ENCODE peak calls at places on chromosome 1, in eight cellular contexts. P is endothelial cell of umbilical vein, J is H54, X is lower leg skin, U is stomach, N is tibial nerve, Y is ovary, L is NB4. I is an unnamed sample.

GRCh38 chr1:58874327-58874726 is 90.5 kb upstream of the JUN start:
- DNase-seq in X (no peak), U (no peak), N (no peak), P (no peak), L (no peak), J (no peak), Y (no peak), I (no peak)

GRCh38 chr1:155029513-155030242 is 3.9 kb downstream of the DCST2 start:
- DNase-seq in X (no peak), Y (no peak), N (no peak), U (no peak), L (no peak), P (no peak), J (no peak), I (no peak)

GRCh38 chr1:84834419-84835064 is 58.5 kb downstream of the LPAR3 start:
- DNase-seq in P (peak), X (no peak), N (no peak), Y (no peak), J (no peak), U (no peak), L (no peak), I (no peak)

GRCh38 chr1:41383094-41383852 is 22.0 kb downstream of the FOXO6 start:
- DNase-seq in L (peak), Y (no peak), U (no peak), N (no peak), J (no peak), X (no peak), P (peak), I (no peak)

GRCh38 chr1:247371801-247372259 is 40.2 kb upstream of the ZNF496 start:
- DNase-seq in N (no peak), J (no peak), Y (no peak), U (no peak), X (no peak), L (no peak), P (no peak), I (no peak)

GRCh38 chr1:159000627-159001026 is 9.1 kb upstream of the IFI16 start:
- DNase-seq in P (peak), J (peak), N (peak), U (peak), X (peak), L (no peak), Y (peak), I (no peak)

GRCh38 chr1:9589144-9589718 is 520 bp downstream of the TMEM201 start:
- DNase-seq in J (no peak), Y (no peak), N (no peak), L (peak), X (no peak), P (peak), U (peak), I (peak)

GRCh38 chr1:106998431-106999002 is 58.0 kb upstream of the PRMT6 start:
- DNase-seq in P (no peak), Y (no peak), N (no peak), J (no peak), X (no peak), U (no peak), L (no peak), I (no peak)

GRCh38 chr1:22916469-22916817 is 56.2 kb downstream of the LACTBL1 start:
- DNase-seq in U (no peak), L (peak), P (peak), X (no peak), J (no peak), Y (no peak), N (no peak), I (no peak)

GRCh38 chr1:219906924-219907771 is 21.2 kb downstream of the SLC30A10 start:
- DNase-seq in L (peak), J (no peak), U (no peak), P (no peak), X (no peak), Y (no peak), N (no peak), I (peak)

GRCh38 chr1:44707959-44708831 is 22.8 kb downstream of the RNU5D-1 start:
- DNase-seq in J (no peak), Y (no peak), N (peak), P (peak), X (no peak), L (peak), U (no peak), I (peak)

GRCh38 chr1:39842726-39843305 is 40.5 kb downstream of the TRIT1 start:
- DNase-seq in Y (no peak), P (no peak), J (no peak), U (no peak), X (no peak), N (no peak), L (no peak), I (no peak)

GRCh38 chr1:89834078-89834704 is 13.4 kb downstream of the LRRC8D start:
- DNase-seq in U (no peak), J (no peak), X (no peak), N (no peak), L (no peak), Y (no peak), P (no peak), I (no peak)

GRCh38 chr1:3011631-3012510 is 9.4 kb upstream of the ACTRT2 start:
- DNase-seq in L (no peak), N (no peak), P (no peak), X (peak), Y (no peak), U (no peak), J (no peak), I (no peak)

GRCh38 chr1:12618661-12619395 is 818 bp upstream of the DHRS3 start:
- DNase-seq in U (peak), Y (peak), L (peak), P (peak), X (peak), N (peak), J (peak), I (peak)

GRCh38 chr1:40794915-40795715 is 11.5 kb downstream of the KCNQ4 start:
- DNase-seq in J (no peak), Y (no peak), X (no peak), N (no peak), L (no peak), P (no peak), U (no peak), I (no peak)

GRCh38 chr1:212138441-212138840 is 102.9 kb downstream of the DTL start:
- DNase-seq in Y (no peak), L (no peak), P (no peak), J (no peak), N (no peak), U (peak), X (no peak), I (no peak)

GRCh38 chr1:230977781-230978490 is 725 bp downstream of the TTC13 start:
- DNase-seq in X (peak), U (peak), Y (peak), L (peak), J (peak), N (no peak), P (no peak), I (peak)

GRCh38 chr1:118960026-118960561 is 28.0 kb downstream of the TBX15 start:
- DNase-seq in U (no peak), Y (no peak), L (no peak), X (no peak), J (no peak), N (no peak), P (no peak), I (no peak)

GRCh38 chr1:213148905-213149304 is 97.9 kb downstream of the RPS6KC1 start:
- DNase-seq in L (no peak), N (no peak), X (no peak), J (no peak), P (no peak), U (no peak), Y (no peak), I (no peak)

GRCh38 chr1:153578490-153578889 is 12.8 kb upstream of the S100A2 start:
- DNase-seq in X (no peak), J (no peak), Y (no peak), N (no peak), P (no peak), L (no peak), U (no peak), I (no peak)

GRCh38 chr1:88646852-88647645 is 37.0 kb upstream of the PKN2 start:
- DNase-seq in N (no peak), U (no peak), J (no peak), L (peak), X (no peak), P (no peak), Y (no peak), I (peak)

GRCh38 chr1:52444465-52444864 is 40.1 kb downstream of the PRPF38A start:
- DNase-seq in Y (no peak), J (no peak), U (no peak), X (no peak), L (no peak), N (no peak), P (no peak), I (no peak)

GRCh38 chr1:206649261-206649660 is 13.9 kb downstream of the DYRK3 start:
- DNase-seq in X (peak), J (no peak), N (no peak), Y (no peak), U (no peak), L (no peak), P (no peak), I (peak)

GRCh38 chr1:46466477-46467182 is 23.0 kb upstream of the DMBX1 start:
- DNase-seq in L (peak), P (no peak), X (no peak), U (peak), N (no peak), J (no peak), Y (no peak), I (no peak)

GRCh38 chr1:81459043-81459442 is 341.7 kb upstream of the ADGRL2 start:
- DNase-seq in Y (no peak), X (no peak), J (no peak), U (no peak), N (no peak), P (no peak), L (no peak), I (no peak)

DNA sequence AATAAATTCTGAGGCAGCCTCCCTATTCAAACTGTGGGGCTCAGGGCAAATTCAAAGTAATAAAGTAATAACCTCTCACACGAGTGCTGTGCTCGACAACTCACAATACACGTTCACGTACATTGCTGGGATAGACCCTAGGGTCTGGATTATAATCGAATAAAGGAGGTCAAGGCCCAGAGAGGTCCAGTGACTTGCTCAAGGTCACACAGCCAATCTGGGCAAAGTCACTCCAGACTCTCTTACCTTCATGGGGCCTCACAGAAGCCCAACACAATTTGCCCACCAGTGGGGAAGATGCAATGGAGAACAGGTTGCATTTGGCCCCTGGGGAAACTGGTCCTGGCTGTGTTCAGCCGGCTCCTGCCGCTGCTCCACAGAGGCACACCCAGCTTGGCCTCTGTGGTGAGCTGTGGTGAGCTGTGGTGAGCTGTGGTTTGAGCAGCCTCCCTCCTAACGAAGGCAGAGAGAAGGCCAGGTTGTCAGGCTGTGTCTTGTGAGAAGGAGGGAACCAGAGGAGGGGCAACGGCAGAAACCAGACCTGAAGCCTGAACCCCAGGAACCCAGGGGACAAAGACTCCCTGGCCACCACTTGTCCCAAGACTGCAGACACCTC is 35.1 kb downstream of the NUAK2 start:
- DNase-seq in P (no peak), X (no peak), N (no peak), L (peak), Y (no peak), U (peak), J (no peak), I (no peak)
- TF ChIP-seq POLR2A in P (no peak), X (no peak), N (no peak), L (no peak), Y (no peak), U (no peak), J (no peak), I (no peak)

GRCh38 chr1:156241926-156242325 is at the start of gene BGLAP:
- DNase-seq in U (no peak), P (no peak), J (no peak), X (no peak), Y (no peak), L (peak), N (no peak), I (no peak)
- TF ChIP-seq POLR2A in U (no peak), P (no peak), J (no peak), X (no peak), Y (no peak), L (no peak), N (no peak), I (no peak)

GRCh38 chr1:25898223-25899015 is 7.8 kb downstream of the STMN1 start:
- DNase-seq in L (no peak), P (no peak), U (no peak), X (no peak), J (no peak), Y (no peak), N (no peak), I (no peak)

GRCh38 chr1:25896266-25896665 is 10.0 kb downstream of the STMN1 start:
- DNase-seq in U (no peak), N (no peak), Y (no peak), J (no peak), P (peak), L (no peak), X (no peak), I (no peak)

GRCh38 chr1:25897754-25898153 is 8.5 kb downstream of the STMN1 start:
- DNase-seq in L (no peak), Y (no peak), X (no peak), N (no peak), U (no peak), P (no peak), J (no peak), I (no peak)

GRCh38 chr1:25893072-25893604 is 13.1 kb downstream of the STMN1 start:
- DNase-seq in U (no peak), J (no peak), X (no peak), L (no peak), N (no peak), Y (no peak), P (no peak), I (no peak)

DNA sequence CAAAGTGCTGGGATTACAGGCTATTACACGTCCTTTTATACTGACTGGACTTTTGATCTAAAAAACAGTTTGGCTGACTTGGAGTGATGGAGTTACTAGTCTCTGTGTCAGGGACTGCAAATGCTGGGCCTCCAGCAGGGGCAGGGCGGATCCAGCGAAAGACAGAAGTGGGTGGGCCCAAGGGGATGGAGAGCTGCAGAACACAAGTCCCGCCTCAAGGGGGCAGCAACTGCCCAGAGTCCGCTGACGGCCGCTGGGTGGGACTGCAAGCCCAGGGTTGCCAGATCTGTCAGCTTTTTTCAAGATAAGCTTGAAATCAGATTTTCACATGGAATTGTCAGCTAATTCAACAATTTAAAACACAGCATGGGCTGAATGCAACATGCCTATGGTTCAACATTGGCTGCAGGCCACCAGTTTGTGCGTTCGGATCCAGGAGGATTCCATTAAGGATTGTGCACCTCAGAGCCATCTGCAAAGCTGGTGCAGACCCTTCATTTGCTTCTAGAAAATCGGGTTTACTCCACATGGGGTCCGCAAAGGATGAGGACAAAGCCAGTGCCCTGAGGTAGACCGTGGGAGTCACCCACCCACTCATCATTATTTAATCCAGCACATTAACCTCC is 10.7 kb downstream of the STMN1 start:
- DNase-seq in L (peak), N (peak), J (no peak), X (peak), P (peak), U (peak), Y (peak), I (peak)
- TF ChIP-seq POLR2A in L (no peak), N (no peak), J (no peak), X (no peak), P (no peak), U (no peak), Y (no peak), I (no peak)

DNA sequence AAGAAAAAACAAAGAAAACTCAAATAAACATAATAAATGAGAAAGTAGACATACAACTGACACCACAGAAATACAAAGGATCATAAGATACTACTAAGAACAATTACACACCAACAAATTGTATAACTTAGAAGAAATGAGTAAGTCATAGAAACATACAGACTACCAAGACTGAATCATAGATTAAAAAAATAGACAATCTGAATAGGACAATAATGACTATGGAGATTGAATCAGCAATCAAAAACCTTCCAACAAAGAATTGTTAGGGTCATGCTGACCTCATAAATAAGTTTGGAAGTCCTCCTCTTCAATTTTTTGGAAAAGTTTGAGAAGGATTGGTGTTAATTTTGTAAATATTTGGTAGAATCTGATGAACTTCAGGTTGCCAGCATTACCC is 159.0 kb downstream of the PTBP2 start:
- DNase-seq in Y (no peak), X (no peak), P (peak), N (no peak), L (no peak), U (no peak), J (no peak), I (no peak)
- TF ChIP-seq POLR2A in Y (no peak), X (no peak), P (no peak), N (no peak), L (no peak), U (no peak), J (no peak), I (no peak)

GRCh38 chr1:233326995-233327937 is at the start of gene MAP3K21:
- DNase-seq in J (peak), U (peak), X (peak), N (peak), P (peak), Y (peak), L (peak), I (peak)
- TF ChIP-seq POLR2A in J (peak), U (peak), X (no peak), N (no peak), P (no peak), Y (no peak), L (peak), I (no peak)